ENCODE peak calls at places on chromosomes 6 and 20, in six cellular contexts. W, G, Y, L, J and Z are unnamed samples.

GRCh38 chr6:36550473-36551000 is 3.3 kb upstream of the STK38 start:
- DNase-seq in W (no peak), G (no peak), Y (no peak), L (no peak), J (no peak), Z (no peak)

GRCh38 chr6:132070356-132070755 is 119.2 kb upstream of the CCN2 start:
- DNase-seq in W (no peak), G (no peak), Y (no peak), L (no peak), J (no peak), Z (no peak)

GRCh38 chr6:157224178-157224956 is 99.0 kb downstream of the TMEM242 start:
- DNase-seq in W (no peak), G (no peak), Y (peak), L (peak), J (no peak), Z (no peak)

GRCh38 chr20:11847827-11848226 is 69.9 kb upstream of the BTBD3 start:
- DNase-seq in W (no peak), G (no peak), Y (no peak), L (no peak), J (no peak), Z (no peak)

GRCh38 chr6:89122625-89123024 is 4.8 kb upstream of the SRSF12 start:
- DNase-seq in W (peak), G (peak), Y (peak), L (no peak), J (no peak), Z (no peak)

GRCh38 chr20:49724637-49725606 is 11.2 kb upstream of the B4GALT5 start:
- DNase-seq in W (peak), G (peak), Y (no peak), L (no peak), J (no peak), Z (peak)

GRCh38 chr6:143678980-143679379 is 1.2 kb downstream of the PHACTR2 start:
- DNase-seq in W (no peak), G (no peak), Y (no peak), L (no peak), J (no peak), Z (no peak)

GRCh38 chr20:32742322-32743236 is 688 bp downstream of the COMMD7 start:
- DNase-seq in W (no peak), G (no peak), Y (no peak), L (no peak), J (no peak), Z (no peak)

GRCh38 chr6:118758942-118759341 is 107.6 kb upstream of the CEP85L start:
- DNase-seq in W (no peak), G (no peak), Y (no peak), L (no peak), J (no peak), Z (no peak)

GRCh38 chr6:44672838-44673237 is 285.3 kb downstream of the CDC5L start:
- DNase-seq in W (no peak), G (no peak), Y (no peak), L (no peak), J (no peak), Z (no peak)

GRCh38 chr20:41686961-41687360 is 68.8 kb upstream of the CHD6 start:
- DNase-seq in W (no peak), G (no peak), Y (no peak), L (no peak), J (no peak), Z (no peak)

GRCh38 chr20:1478566-1478965 is 11.9 kb upstream of the NSFL1C start:
- DNase-seq in W (peak), G (peak), Y (no peak), L (no peak), J (no peak), Z (no peak)

GRCh38 chr20:52937701-52938100 is 34.5 kb upstream of the TSHZ2 start:
- DNase-seq in W (no peak), G (no peak), Y (peak), L (no peak), J (no peak), Z (peak)

GRCh38 chr6:142162780-142163179 is 15.7 kb downstream of the VTA1 start:
- DNase-seq in W (no peak), G (no peak), Y (no peak), L (no peak), J (no peak), Z (no peak)

GRCh38 chr6:7145269-7146078 is 37.7 kb downstream of the RREB1 start:
- DNase-seq in W (no peak), G (no peak), Y (no peak), L (no peak), J (no peak), Z (no peak)

GRCh38 chr6:7144810-7145209 is 37.0 kb downstream of the RREB1 start:
- DNase-seq in W (no peak), G (no peak), Y (no peak), L (no peak), J (no peak), Z (no peak)

GRCh38 chr6:7147051-7147671 is 39.4 kb downstream of the RREB1 start:
- DNase-seq in W (no peak), G (no peak), Y (no peak), L (no peak), J (no peak), Z (no peak)

GRCh38 chr6:7148100-7148822 is 40.5 kb downstream of the RREB1 start:
- DNase-seq in W (no peak), G (peak), Y (no peak), L (no peak), J (peak), Z (no peak)

DNA sequence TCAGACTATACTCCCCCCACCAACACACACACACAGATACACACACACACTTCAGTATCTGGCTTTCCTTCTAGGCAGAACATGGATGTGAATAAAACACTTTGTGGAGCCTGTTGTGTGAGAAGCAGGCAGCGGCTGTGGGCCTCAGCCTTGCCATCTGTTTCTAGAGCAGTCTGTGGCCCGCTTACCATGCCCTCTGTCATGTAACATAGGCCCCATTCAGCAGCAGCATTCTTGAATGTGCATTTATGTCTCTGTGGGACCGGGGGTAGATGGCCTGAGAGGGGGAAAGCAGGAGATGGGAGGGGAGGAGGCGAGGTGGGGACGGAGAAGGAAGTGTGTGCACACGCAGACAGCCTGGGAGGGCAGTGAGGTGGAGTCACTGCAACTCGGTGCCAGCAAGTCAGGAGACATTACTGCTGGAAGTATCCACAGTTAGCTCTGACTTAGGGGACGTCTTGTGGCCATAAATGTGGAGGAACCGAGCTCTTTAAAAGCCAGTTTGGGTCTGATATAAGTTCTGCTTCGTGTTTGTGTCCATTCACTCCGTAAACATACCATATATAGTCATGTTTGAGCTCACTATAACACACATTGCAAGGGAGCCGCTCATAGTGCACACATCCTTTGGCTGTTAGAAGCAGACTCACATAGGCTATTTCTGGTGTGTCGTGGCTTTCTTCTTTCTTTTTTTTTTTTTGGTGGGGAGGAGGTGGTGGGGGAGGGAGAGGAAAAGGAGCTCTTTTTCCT is 38.5 kb downstream of the RREB1 start:
- DNase-seq in W (peak), G (peak), Y (peak), L (peak), J (peak), Z (no peak)
- H3K4me3 ChIP-seq in W (no peak), G (peak), Y (peak), L (no peak), J (no peak), Z (no peak)

GRCh38 chr20:44478188-44478587 is 2.5 kb downstream of the TTPAL start:
- DNase-seq in W (no peak), G (no peak), Y (no peak), L (no peak), J (no peak), Z (no peak)

GRCh38 chr20:44479643-44480042 is 4.0 kb downstream of the TTPAL start:
- DNase-seq in W (no peak), G (no peak), Y (peak), L (no peak), J (no peak), Z (no peak)

GRCh38 chr20:44475372-44475693 is 341 bp upstream of the TTPAL start:
- DNase-seq in W (no peak), G (no peak), Y (no peak), L (no peak), J (no peak), Z (no peak)

GRCh38 chr20:44477151-44477550 is 1.5 kb downstream of the TTPAL start:
- DNase-seq in W (no peak), G (no peak), Y (no peak), L (no peak), J (no peak), Z (no peak)

GRCh38 chr20:44475694-44476560 is at the start of gene TTPAL:
- DNase-seq in W (peak), G (peak), Y (peak), L (peak), J (peak), Z (peak)
- TF ChIP-seq CTCF in W (peak), G (peak), Y (peak), L (no peak), J (peak), Z (peak)

GRCh38 chr6:54850061-54850460 is 3.5 kb downstream of the FAM83B start:
- DNase-seq in W (no peak), G (no peak), Y (no peak), L (no peak), J (no peak), Z (no peak)

GRCh38 chr6:54846243-54846856 is at the start of gene FAM83B:
- DNase-seq in W (no peak), G (no peak), Y (no peak), L (peak), J (no peak), Z (no peak)

GRCh38 chr6:54847799-54848597 is 1.4 kb downstream of the FAM83B start:
- DNase-seq in W (peak), G (peak), Y (no peak), L (no peak), J (no peak), Z (no peak)

GRCh38 chr6:54846857-54847721 is 518 bp downstream of the FAM83B start:
- DNase-seq in W (no peak), G (no peak), Y (no peak), L (peak), J (no peak), Z (no peak)
- H3K4me3 ChIP-seq in W (peak), G (peak), Y (no peak), L (peak), J (peak), Z (peak)

DNA sequence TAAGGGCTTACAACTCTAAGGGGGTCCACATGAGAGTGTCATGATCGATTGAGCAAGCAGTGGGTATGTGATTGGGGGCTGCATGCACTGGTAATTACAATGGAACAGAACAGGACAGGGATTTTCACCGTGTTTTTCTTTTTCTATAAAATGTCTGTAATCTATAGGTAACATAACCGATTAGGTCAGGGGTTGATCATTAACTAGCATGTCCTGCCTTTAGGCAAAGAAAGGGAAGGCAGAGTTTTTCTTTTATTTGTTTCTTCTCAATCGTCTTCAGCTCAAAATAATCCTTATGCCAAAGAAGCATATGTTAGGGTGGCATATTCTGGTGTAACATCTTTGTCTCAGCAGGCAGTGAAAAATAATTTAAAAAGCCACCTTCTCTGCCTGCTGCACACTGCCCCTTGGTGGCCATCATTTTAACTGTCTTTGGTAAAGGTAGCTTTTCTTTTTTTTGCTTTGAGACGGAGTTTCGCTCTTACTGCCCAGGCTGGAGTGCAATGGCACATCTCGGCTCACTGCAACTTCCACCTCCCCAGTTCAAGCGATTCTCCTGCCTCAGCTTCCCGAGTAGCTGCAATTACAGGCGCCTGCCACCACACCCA is 9.7 kb upstream of the CEP43 start:
- DNase-seq in W (peak), G (peak), Y (peak), L (no peak), J (no peak), Z (no peak)
- TF ChIP-seq CTCF in W (peak), G (peak), Y (peak), L (peak), J (peak), Z (peak)

GRCh38 chr6:13053080-13053479 is 275.3 kb downstream of the TBC1D7 start:
- DNase-seq in W (no peak), G (no peak), Y (no peak), L (no peak), J (no peak), Z (no peak)
- H3K4me3 ChIP-seq in W (no peak), G (no peak), Y (no peak), L (no peak), J (no peak), Z (no peak)